ENCODE peak calls at places on chromosome 11, in four cellular contexts. One of them, this sample, is unnamed.

GRCh38 chr11:70505761-70506657 is 107.7 kb downstream of the CTTN start:
- DNase-seq in NB4: no peak
- DNase-seq in testis: no peak
- DNase-seq in tibial nerve: no peak
- DNase-seq in this sample: no peak

GRCh38 chr11:96263361-96263763 is 79.6 kb downstream of the MAML2 start:
- DNase-seq in testis: no peak
- DNase-seq in tibial nerve: no peak
- DNase-seq in NB4: peak; percentile 87
- DNase-seq in this sample: no peak

GRCh38 chr11:82794490-82794889 is 60.8 kb upstream of the FAM181B start:
- DNase-seq in NB4: no peak
- DNase-seq in testis: no peak
- DNase-seq in tibial nerve: no peak
- DNase-seq in this sample: no peak

GRCh38 chr11:83157755-83158473 is 983 bp downstream of the PCF11 start:
- DNase-seq in tibial nerve: peak; percentile 68
- DNase-seq in testis: peak; percentile 75
- DNase-seq in NB4: peak; percentile 97
- DNase-seq in this sample: peak; percentile 59

GRCh38 chr11:29389793-29390192 is 627.0 kb downstream of the KCNA4 start:
- DNase-seq in tibial nerve: no peak
- DNase-seq in NB4: no peak
- DNase-seq in testis: no peak
- DNase-seq in this sample: no peak

GRCh38 chr11:68977781-68978625 is 2.8 kb downstream of the MRGPRD start:
- DNase-seq in NB4: no peak
- DNase-seq in tibial nerve: no peak
- DNase-seq in testis: no peak
- DNase-seq in this sample: no peak

GRCh38 chr11:119782673-119783072 is 53.7 kb upstream of the NECTIN1 start:
- DNase-seq in NB4: peak; percentile 26
- DNase-seq in testis: no peak
- DNase-seq in tibial nerve: no peak
- DNase-seq in this sample: no peak

GRCh38 chr11:117026593-117027330 is 71.5 kb downstream of the SIK3 start:
- DNase-seq in tibial nerve: no peak
- DNase-seq in testis: no peak
- DNase-seq in NB4: peak; percentile 40
- DNase-seq in this sample: no peak

GRCh38 chr11:9575531-9576240 is 2.2 kb downstream of the WEE1 start:
- DNase-seq in testis: no peak
- DNase-seq in NB4: no peak
- DNase-seq in tibial nerve: no peak
- DNase-seq in this sample: no peak
- TF ChIP-seq POLR2A in testis: no peak
- TF ChIP-seq POLR2A in NB4: no peak
- TF ChIP-seq POLR2A in tibial nerve: no peak
- TF ChIP-seq POLR2A in this sample: no peak

DNA sequence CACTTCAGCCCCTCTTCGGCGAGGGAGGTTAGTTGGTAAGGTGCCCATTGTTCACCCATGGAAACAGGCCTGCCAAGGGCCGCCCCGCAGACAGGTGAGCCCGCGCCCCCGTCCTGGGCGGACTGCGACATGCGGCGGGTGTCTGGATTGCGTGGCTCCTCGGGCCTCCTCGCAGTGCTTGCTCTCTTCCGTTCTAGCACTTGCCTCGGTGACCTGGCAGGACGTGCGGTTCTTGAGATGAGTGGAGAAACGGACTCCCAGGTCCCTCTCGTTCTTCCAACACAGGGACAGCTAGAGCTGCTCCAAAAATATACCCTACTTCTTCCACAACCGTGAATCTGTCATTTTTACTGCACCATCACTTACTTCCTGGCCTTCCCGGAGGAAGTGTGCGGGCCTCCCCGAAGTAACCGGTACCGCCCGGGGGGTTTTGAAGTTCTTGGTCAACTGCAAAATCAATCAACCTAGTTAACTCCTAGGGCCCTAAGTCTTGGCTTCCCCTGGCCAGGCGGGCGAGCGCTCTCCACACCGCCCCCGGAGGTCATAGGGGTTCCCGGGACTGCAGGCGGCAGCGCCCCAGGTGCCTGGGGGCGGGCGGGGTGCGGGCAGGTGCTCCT is 745 bp upstream of the ZBTB44 start:
- DNase-seq in NB4: peak; percentile 22
- DNase-seq in tibial nerve: peak; percentile 4
- DNase-seq in testis: peak; percentile 38
- DNase-seq in this sample: peak; percentile 69
- TF ChIP-seq CTCF in NB4: no peak
- TF ChIP-seq CTCF in tibial nerve: no peak
- TF ChIP-seq CTCF in testis: no peak
- TF ChIP-seq CTCF in this sample: peak; percentile 10

DNA sequence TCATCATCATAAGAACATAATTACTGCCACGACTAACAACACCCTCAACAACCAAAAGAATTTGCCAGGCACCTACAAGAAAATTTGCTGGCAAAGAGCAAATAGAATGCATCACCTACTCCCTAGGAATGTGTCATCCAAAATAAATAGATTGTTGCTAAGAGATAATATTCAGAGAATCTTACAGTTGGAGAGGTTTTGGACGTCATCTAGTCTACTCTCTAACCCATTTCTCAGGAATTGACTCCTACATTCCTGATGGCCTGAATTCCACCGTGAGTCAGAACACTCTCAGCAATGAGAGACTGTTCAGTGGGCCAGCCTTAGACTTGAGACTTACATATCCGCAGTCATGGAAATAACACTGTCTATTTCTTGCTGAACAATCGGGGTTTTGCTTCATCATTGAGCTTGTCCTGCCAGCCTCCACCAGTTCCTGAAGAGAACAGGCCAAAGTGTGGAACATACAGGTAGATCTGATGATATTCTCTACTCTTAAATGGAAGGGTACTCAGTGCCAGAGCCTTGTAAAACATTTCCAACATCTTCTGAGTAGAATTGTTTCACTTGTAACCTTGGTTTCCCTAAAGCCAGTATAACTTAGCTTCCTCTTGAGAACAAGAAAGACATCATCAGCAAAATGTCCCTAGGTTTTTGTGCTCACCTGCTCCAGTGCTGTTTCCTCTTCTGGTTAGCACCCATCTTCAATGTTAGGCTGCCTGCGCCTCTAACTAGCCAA is 8.3 kb downstream of the KIRREL3 start:
- DNase-seq in NB4: no peak
- DNase-seq in tibial nerve: no peak
- DNase-seq in testis: no peak
- DNase-seq in this sample: no peak
- TF ChIP-seq POLR2A in NB4: no peak
- TF ChIP-seq POLR2A in tibial nerve: no peak
- TF ChIP-seq POLR2A in testis: no peak
- TF ChIP-seq POLR2A in this sample: no peak

GRCh38 chr11:61486004-61486615 is 22.4 kb upstream of the LRRC10B start:
- DNase-seq in tibial nerve: no peak
- DNase-seq in NB4: peak; percentile 47
- DNase-seq in testis: no peak
- DNase-seq in this sample: no peak

GRCh38 chr11:61485080-61485479 is 23.5 kb upstream of the LRRC10B start:
- DNase-seq in testis: no peak
- DNase-seq in NB4: no peak
- DNase-seq in tibial nerve: no peak
- DNase-seq in this sample: no peak

GRCh38 chr11:61482513-61482912 is 26.0 kb upstream of the LRRC10B start:
- DNase-seq in NB4: peak; percentile 52
- DNase-seq in tibial nerve: no peak
- DNase-seq in testis: no peak
- DNase-seq in this sample: peak; percentile 31

GRCh38 chr11:61486779-61487178 is 21.8 kb upstream of the LRRC10B start:
- DNase-seq in testis: no peak
- DNase-seq in tibial nerve: no peak
- DNase-seq in NB4: no peak
- DNase-seq in this sample: no peak

DNA sequence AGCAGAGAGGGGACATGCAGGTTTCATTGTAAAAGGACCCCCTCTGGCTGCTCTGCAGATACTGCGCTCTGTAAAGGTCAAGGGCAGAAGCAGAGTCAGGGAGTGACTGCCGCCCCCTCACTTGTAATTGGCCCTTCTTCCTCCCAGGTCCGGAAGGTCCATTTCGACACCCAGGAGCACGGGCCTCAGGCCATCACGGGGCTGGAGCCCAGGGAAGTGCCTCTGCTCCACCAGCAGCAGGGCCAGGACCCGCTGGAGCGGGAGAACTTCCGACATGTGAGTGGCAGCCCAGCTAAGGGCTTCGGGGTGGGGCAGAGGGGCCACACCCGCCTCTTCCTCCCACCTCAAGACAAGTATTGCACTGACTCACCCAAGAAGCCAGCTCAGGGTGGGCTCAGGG is 24.0 kb upstream of the LRRC10B start:
- DNase-seq in tibial nerve: no peak
- DNase-seq in NB4: no peak
- DNase-seq in testis: no peak
- DNase-seq in this sample: no peak
- TF ChIP-seq CTCF in tibial nerve: no peak
- TF ChIP-seq CTCF in NB4: no peak
- TF ChIP-seq CTCF in testis: no peak
- TF ChIP-seq CTCF in this sample: no peak

GRCh38 chr11:14643697-14644395 is at the start of gene PDE3B:
- DNase-seq in NB4: peak; percentile 93
- DNase-seq in tibial nerve: peak; percentile 35
- DNase-seq in testis: peak; percentile 88
- DNase-seq in this sample: peak; percentile 92
- TF ChIP-seq POLR2A in NB4: peak; percentile 74
- TF ChIP-seq POLR2A in tibial nerve: no peak
- TF ChIP-seq POLR2A in testis: no peak
- TF ChIP-seq POLR2A in this sample: peak; percentile 85

GRCh38 chr11:2550606-2550970 is 105.8 kb downstream of the KCNQ1 start:
- DNase-seq in tibial nerve: no peak
- DNase-seq in NB4: no peak
- DNase-seq in testis: no peak
- DNase-seq in this sample: peak; percentile 10
- TF ChIP-seq CTCF in tibial nerve: no peak
- TF ChIP-seq CTCF in NB4: no peak
- TF ChIP-seq CTCF in testis: no peak
- TF ChIP-seq CTCF in this sample: no peak

DNA sequence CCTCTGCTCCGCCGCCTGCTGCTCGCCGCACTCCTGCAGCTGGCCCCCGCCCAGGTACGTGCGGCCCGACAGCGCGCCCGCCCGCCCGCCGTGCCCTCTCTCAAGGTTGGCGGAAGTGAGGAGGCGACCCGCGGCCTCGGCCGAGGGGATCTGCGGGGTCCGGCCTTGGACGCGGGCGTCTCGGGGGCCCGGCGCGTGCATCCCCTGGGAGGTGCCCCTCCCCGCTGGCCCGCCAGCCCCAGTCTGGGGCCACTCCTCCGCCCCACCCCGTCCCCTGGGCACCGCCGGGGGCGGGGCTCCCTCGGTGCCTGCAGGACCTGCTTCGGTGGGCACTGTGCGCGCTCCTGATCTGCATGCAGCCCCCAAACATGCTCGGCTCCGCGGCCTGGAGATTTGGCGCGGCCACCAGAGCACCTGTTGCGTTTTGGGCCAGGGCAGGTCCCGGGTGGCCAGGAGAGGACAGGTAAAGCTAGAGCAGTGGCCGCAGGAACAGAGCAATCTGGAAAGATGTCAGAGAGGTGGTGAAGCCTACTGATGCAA is 526 bp downstream of the VEGFB start:
- DNase-seq in testis: peak; percentile 39
- DNase-seq in tibial nerve: no peak
- DNase-seq in NB4: peak; percentile 67
- DNase-seq in this sample: peak; percentile 69
- TF ChIP-seq POLR2A in testis: no peak
- TF ChIP-seq POLR2A in tibial nerve: peak; percentile 29
- TF ChIP-seq POLR2A in NB4: no peak
- TF ChIP-seq POLR2A in this sample: peak; percentile 34

DNA sequence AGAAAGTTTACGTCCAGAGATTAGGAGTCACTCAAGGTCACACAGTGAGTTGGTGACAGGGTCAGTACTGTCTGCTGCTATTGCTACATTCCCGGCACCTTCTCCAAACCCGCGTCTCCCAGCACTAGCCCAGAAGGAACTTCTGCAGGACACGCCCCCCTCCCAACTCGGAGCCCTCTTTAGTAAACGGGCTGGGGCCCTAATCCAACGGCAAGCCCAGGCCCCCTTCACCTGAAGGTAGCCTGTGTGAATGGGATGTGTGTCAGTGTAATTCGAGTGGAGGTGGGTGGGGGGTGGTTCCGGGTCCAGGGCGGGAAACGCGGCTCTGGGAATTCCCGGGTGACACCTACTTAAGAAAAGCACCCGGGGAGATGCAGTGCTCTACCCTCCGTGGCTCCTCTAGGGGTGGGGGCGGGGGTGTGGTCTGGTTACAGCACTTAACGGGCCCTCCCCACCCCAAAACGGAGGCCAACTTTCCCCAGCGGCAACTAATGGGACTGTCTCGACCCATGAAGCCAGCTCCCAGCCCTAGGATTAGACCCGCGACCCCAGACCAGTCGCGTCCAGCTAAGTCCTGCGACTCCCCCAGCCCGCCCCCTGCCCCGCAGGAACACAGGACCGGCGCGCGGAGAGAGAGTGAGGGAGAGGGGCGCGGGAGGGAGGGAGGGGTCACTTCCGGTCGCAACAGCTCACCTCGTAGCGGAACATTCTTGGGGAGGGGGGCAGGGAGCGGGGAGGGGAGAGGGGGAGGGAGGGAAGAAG is 468 bp downstream of the PATL1 start:
- DNase-seq in NB4: peak; percentile 65
- DNase-seq in tibial nerve: peak; percentile 38
- DNase-seq in testis: peak; percentile 79
- DNase-seq in this sample: peak; percentile 51
- TF ChIP-seq CTCF in NB4: no peak
- TF ChIP-seq CTCF in tibial nerve: peak; percentile 12
- TF ChIP-seq CTCF in testis: peak; percentile 20
- TF ChIP-seq CTCF in this sample: peak; percentile 33

GRCh38 chr11:67300756-67301312 is 2.5 kb upstream of the SSH3 start:
- DNase-seq in tibial nerve: no peak
- DNase-seq in NB4: peak; percentile 8
- DNase-seq in testis: no peak
- DNase-seq in this sample: no peak
- TF ChIP-seq POLR2A in tibial nerve: no peak
- TF ChIP-seq POLR2A in NB4: no peak
- TF ChIP-seq POLR2A in testis: no peak
- TF ChIP-seq POLR2A in this sample: no peak

GRCh38 chr11:64376071-64376470 is 17.1 kb downstream of the RPS6KA4 start:
- DNase-seq in testis: no peak
- DNase-seq in NB4: no peak
- DNase-seq in tibial nerve: no peak
- DNase-seq in this sample: no peak

GRCh38 chr11:64379160-64379559 is 20.2 kb downstream of the RPS6KA4 start:
- DNase-seq in NB4: no peak
- DNase-seq in testis: peak; percentile 60
- DNase-seq in tibial nerve: no peak
- DNase-seq in this sample: no peak

GRCh38 chr11:64381350-64381749 is 22.4 kb downstream of the RPS6KA4 start:
- DNase-seq in testis: no peak
- DNase-seq in NB4: no peak
- DNase-seq in tibial nerve: no peak
- DNase-seq in this sample: no peak

GRCh38 chr11:64379817-64380709 is 21.1 kb downstream of the RPS6KA4 start:
- DNase-seq in tibial nerve: no peak
- DNase-seq in testis: no peak
- DNase-seq in NB4: no peak
- DNase-seq in this sample: no peak

GRCh38 chr11:64378335-64378884 is 19.4 kb downstream of the RPS6KA4 start:
- DNase-seq in tibial nerve: no peak
- DNase-seq in NB4: no peak
- DNase-seq in testis: peak; percentile 90
- DNase-seq in this sample: peak; percentile 72
- TF ChIP-seq CTCF in tibial nerve: no peak
- TF ChIP-seq CTCF in NB4: no peak
- TF ChIP-seq CTCF in testis: no peak
- TF ChIP-seq CTCF in this sample: no peak

This sample was measured in body of pancreas.